ENCODE peak calls at places on chromosomes 16 and 17, in six cellular contexts. Y is amniotic stem cell; S is activated CD8-positive, alpha-beta T cell treated with anti-CD3 and anti-CD28 coated beads, Interleukin-2, amount 10 ng/mL, durations not matched to agents 7 days and 5 days; Z is GM13976; X is tibial nerve; F is upper lobe of right lung. L is an unnamed sample.

GRCh38 chr16:8850279-8850885 is 18.4 kb downstream of the CARHSP1 start:
- DNase-seq in Y (no peak), S (no peak), Z (peak), X (peak), F (peak), L (peak)

GRCh38 chr17:57954421-57955182 is 610 bp downstream of the CUEDC1 start:
- DNase-seq in Y (peak), S (no peak), Z (no peak), X (peak), F (peak), L (peak)

GRCh38 chr16:70428178-70428998 is 10.5 kb downstream of the ST3GAL2 start:
- DNase-seq in Y (peak), S (peak), Z (peak), X (peak), F (peak), L (peak)

GRCh38 chr16:88084881-88085280 is 133.6 kb downstream of the BANP start:
- DNase-seq in Y (no peak), S (no peak), Z (no peak), X (no peak), F (no peak), L (no peak)

GRCh38 chr16:58299757-58300349 is 5.0 kb upstream of the PRSS54 start:
- DNase-seq in Y (no peak), S (peak), Z (no peak), X (no peak), F (no peak), L (no peak)

GRCh38 chr17:18027280-18027679 is 11.7 kb downstream of the ATPAF2 start:
- DNase-seq in Y (no peak), S (no peak), Z (no peak), X (no peak), F (no peak), L (peak)

GRCh38 chr16:75078886-75079285 is 37.7 kb downstream of the LDHD start:
- DNase-seq in Y (no peak), S (no peak), Z (no peak), X (no peak), F (no peak), L (no peak)

GRCh38 chr16:88535857-88536222 is 34.4 kb upstream of the ZC3H18 start:
- DNase-seq in Y (no peak), S (no peak), Z (no peak), X (no peak), F (no peak), L (no peak)

GRCh38 chr17:76501827-76502307 is 644 bp upstream of the RHBDF2 start:
- DNase-seq in Y (no peak), S (no peak), Z (no peak), X (no peak), F (no peak), L (no peak)

GRCh38 chr16:68451656-68452055 is 3.3 kb upstream of the SMPD3 start:
- DNase-seq in Y (no peak), S (no peak), Z (no peak), X (no peak), F (no peak), L (no peak)

GRCh38 chr16:49282690-49283375 is 1.2 kb upstream of the CBLN1 start:
- DNase-seq in Y (no peak), S (no peak), Z (peak), X (no peak), F (no peak), L (no peak)

GRCh38 chr17:16909887-16910286 is 62.0 kb downstream of the TNFRSF13B start:
- DNase-seq in Y (no peak), S (no peak), Z (no peak), X (no peak), F (no peak), L (peak)

GRCh38 chr16:54506691-54507090 is 220.1 kb upstream of the IRX3 start:
- DNase-seq in Y (no peak), S (no peak), Z (no peak), X (no peak), F (no peak), L (no peak)

GRCh38 chr16:55478827-55479559 is at the start of gene MMP2:
- DNase-seq in Y (peak), S (no peak), Z (no peak), X (peak), F (peak), L (no peak)

GRCh38 chr16:85862476-85863383 is 36.2 kb upstream of the IRF8 start:
- DNase-seq in Y (no peak), S (no peak), Z (no peak), X (no peak), F (no peak), L (no peak)

GRCh38 chr17:59711936-59712335 is 4.5 kb downstream of the VMP1 start:
- DNase-seq in Y (no peak), S (no peak), Z (no peak), X (no peak), F (no peak), L (no peak)

GRCh38 chr16:69424935-69425784 is 741 bp downstream of the CYB5B start:
- DNase-seq in Y (no peak), S (no peak), Z (no peak), X (no peak), F (no peak), L (no peak)

GRCh38 chr16:61829631-61830030 is 206.6 kb downstream of the CDH8 start:
- DNase-seq in Y (no peak), S (no peak), Z (no peak), X (no peak), F (no peak), L (no peak)

GRCh38 chr16:66899310-66899944 is 19.1 kb downstream of the PDP2 start:
- DNase-seq in Y (no peak), S (no peak), Z (no peak), X (no peak), F (no peak), L (no peak)

GRCh38 chr17:6297119-6297518 is 137.8 kb downstream of the AIPL1 start:
- DNase-seq in Y (no peak), S (no peak), Z (no peak), X (no peak), F (no peak), L (no peak)

GRCh38 chr16:30660424-30661251 is 2.4 kb downstream of the FBRS start:
- DNase-seq in Y (no peak), S (peak), Z (peak), X (no peak), F (no peak), L (no peak)

GRCh38 chr17:72069744-72070143 is 51.1 kb upstream of the SOX9 start:
- DNase-seq in Y (no peak), S (no peak), Z (no peak), X (no peak), F (no peak), L (no peak)

L was measured in mesenteric fat pad.